ENCODE peak calls at places on chromosomes 3 and 15, in four cellular contexts. P, S, Y and C are unnamed samples.
A peak's percentile ranks its signal among the peaks of the same experiment; 100 is the strongest.

GRCh38 chr15:45126535-45127158 is 3.0 kb downstream of the DUOXA1 start:
- DNase-seq in P (peak; percentile 81), S (peak; percentile 36), Y (no peak), C (peak; percentile 49)

GRCh38 chr15:68518785-68519430 is 59.9 kb upstream of the CORO2B start:
- DNase-seq in P (no peak), S (no peak), Y (no peak), C (no peak)

GRCh38 chr15:68639926-68640600 is 61.3 kb downstream of the CORO2B start:
- DNase-seq in P (no peak), S (no peak), Y (peak; percentile 41), C (no peak)

GRCh38 chr3:140572334-140572733 is 105.5 kb upstream of the TRIM42 start:
- DNase-seq in P (no peak), S (no peak), Y (no peak), C (peak; percentile 7)

GRCh38 chr3:171194965-171195364 is 168.4 kb upstream of the SLC2A2 start:
- DNase-seq in P (no peak), S (no peak), Y (no peak), C (no peak)

GRCh38 chr15:76626611-76627010 is 278.5 kb downstream of the SCAPER start:
- DNase-seq in P (no peak), S (no peak), Y (no peak), C (no peak)

GRCh38 chr3:150248116-150248864 is 159.8 kb upstream of the TSC22D2 start:
- DNase-seq in P (no peak), S (no peak), Y (peak; percentile 94), C (peak; percentile 11)

GRCh38 chr3:48820626-48821324 is 26.9 kb downstream of the PRKAR2A start:
- DNase-seq in P (no peak), S (no peak), Y (peak; percentile 81), C (no peak)

GRCh38 chr3:5653426-5653825 is 465.9 kb downstream of the EDEM1 start:
- DNase-seq in P (no peak), S (no peak), Y (no peak), C (no peak)

GRCh38 chr3:43616034-43616433 is 5.8 kb downstream of the ANO10 start:
- DNase-seq in P (no peak), S (no peak), Y (no peak), C (no peak)

GRCh38 chr3:143352850-143353550 is 233.4 kb downstream of the CHST2 start:
- DNase-seq in P (no peak), S (no peak), Y (no peak), C (no peak)

GRCh38 chr15:62164500-62165028 is 521 bp downstream of the C2CD4B start:
- DNase-seq in P (no peak), S (no peak), Y (peak; percentile 4), C (no peak)

GRCh38 chr15:58498821-58499580 is 67.2 kb downstream of the LIPC start:
- DNase-seq in P (no peak), S (no peak), Y (peak; percentile 67), C (no peak)

GRCh38 chr15:45645026-45645980 is 10.5 kb downstream of the SQOR start:
- DNase-seq in P (no peak), S (no peak), Y (peak; percentile 74), C (no peak)

GRCh38 chr15:66715181-66715624 is 13.2 kb downstream of the SMAD6 start:
- DNase-seq in P (no peak), S (no peak), Y (no peak), C (no peak)

GRCh38 chr3:31254483-31254882 is 278.2 kb upstream of the STT3B start:
- DNase-seq in P (no peak), S (no peak), Y (no peak), C (no peak)

GRCh38 chr15:57728436-57728835 is 21.9 kb downstream of the POLR2M start:
- DNase-seq in P (no peak), S (no peak), Y (no peak), C (no peak)

GRCh38 chr15:65558336-65558735 is 28.1 kb downstream of the HACD3 start:
- DNase-seq in P (no peak), S (no peak), Y (peak; percentile 81), C (no peak)

GRCh38 chr3:139585820-139586219 is 46.3 kb upstream of the RBP1 start:
- DNase-seq in P (no peak), S (no peak), Y (peak; percentile 38), C (no peak)

GRCh38 chr15:96356494-96357455 is 26.3 kb downstream of the NR2F2 start:
- DNase-seq in P (no peak), S (peak; percentile 72), Y (peak; percentile 86), C (no peak)

GRCh38 chr3:119418641-119419040 is 44.8 kb downstream of the TMEM39A start:
- DNase-seq in P (no peak), S (no peak), Y (peak; percentile 18), C (no peak)

GRCh38 chr3:152198655-152199054 is 70.1 kb upstream of the MBNL1 start:
- DNase-seq in P (no peak), S (no peak), Y (no peak), C (peak; percentile 59)

GRCh38 chr15:89673162-89673506 is 6.0 kb downstream of the PLIN1 start:
- DNase-seq in P (peak; percentile 84), S (peak; percentile 12), Y (no peak), C (peak; percentile 48)

GRCh38 chr3:151367448-151367847 is 17.1 kb downstream of the P2RY12 start:
- DNase-seq in P (no peak), S (no peak), Y (no peak), C (no peak)

GRCh38 chr15:101127503-101128076 is 124.3 kb downstream of the CHSY1 start:
- DNase-seq in P (peak; percentile 84), S (peak; percentile 15), Y (peak; percentile 98), C (peak; percentile 85)

GRCh38 chr3:194395201-194395600 is 3.9 kb downstream of the GP5 start:
- DNase-seq in P (no peak), S (no peak), Y (no peak), C (no peak)

GRCh38 chr3:42425736-42426407 is 15.5 kb upstream of the LYZL4 start:
- DNase-seq in P (no peak), S (no peak), Y (no peak), C (no peak)

GRCh38 chr3:64238971-64239667 is 13.9 kb upstream of the PRICKLE2 start:
- DNase-seq in P (no peak), S (no peak), Y (peak; percentile 98), C (no peak)

GRCh38 chr3:191123231-191123630 is 75.8 kb upstream of the OSTN start:
- DNase-seq in P (no peak), S (no peak), Y (no peak), C (no peak)

GRCh38 chr3:46695962-46696922 is 2.8 kb upstream of the ALS2CL start:
- DNase-seq in P (no peak), S (no peak), Y (peak; percentile 16), C (no peak)

GRCh38 chr3:123015596-123015995 is 12.0 kb downstream of the SEMA5B start:
- DNase-seq in P (no peak), S (no peak), Y (no peak), C (no peak)

GRCh38 chr3:24145981-24146822 is 201.1 kb downstream of the NR1D2 start:
- DNase-seq in P (no peak), S (no peak), Y (peak; percentile 90), C (no peak)

DNA sequence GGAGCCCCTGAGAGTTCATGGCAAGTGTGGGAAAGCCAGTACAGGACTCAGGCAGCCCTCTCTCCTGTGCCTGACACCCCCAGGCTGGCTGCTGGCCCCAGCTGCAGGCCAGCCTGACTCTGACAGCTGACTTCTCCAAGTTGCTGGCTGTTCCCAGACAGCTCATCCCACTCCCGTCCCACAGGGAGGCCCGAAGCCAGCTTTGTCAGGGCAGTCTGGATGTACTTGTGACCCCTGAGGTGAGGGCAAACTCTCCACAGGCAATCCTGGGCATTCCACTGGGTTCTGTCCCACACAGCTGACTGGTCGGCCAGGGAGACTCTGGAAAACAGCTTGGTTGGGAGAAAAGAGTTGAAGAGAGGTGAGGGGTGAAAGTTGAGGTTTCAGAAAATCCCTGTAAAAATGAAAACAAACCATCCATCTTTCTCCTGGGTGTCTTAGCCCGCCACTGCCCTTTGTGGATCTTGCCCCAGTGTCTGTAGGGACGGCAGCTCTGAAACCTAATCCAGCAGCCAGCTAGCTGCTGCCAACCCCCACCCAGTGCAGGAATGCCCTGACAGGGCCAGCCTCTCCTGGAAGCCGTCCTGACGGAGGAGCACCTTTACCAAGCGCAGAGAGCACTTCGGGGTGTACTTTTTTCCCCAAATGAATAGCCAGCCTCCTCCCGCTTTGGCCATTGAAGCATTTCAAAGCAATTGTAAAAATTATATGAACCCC is 87.9 kb downstream of the DNAJB8 start:
- DNase-seq in P (no peak), S (no peak), Y (peak; percentile 74), C (no peak)
- H3K4me2 ChIP-seq in P (no peak overlapping the region), S (no peak overlapping the region), Y (peak overlapping the region; percentile 30), C (no peak overlapping the region)

DNA sequence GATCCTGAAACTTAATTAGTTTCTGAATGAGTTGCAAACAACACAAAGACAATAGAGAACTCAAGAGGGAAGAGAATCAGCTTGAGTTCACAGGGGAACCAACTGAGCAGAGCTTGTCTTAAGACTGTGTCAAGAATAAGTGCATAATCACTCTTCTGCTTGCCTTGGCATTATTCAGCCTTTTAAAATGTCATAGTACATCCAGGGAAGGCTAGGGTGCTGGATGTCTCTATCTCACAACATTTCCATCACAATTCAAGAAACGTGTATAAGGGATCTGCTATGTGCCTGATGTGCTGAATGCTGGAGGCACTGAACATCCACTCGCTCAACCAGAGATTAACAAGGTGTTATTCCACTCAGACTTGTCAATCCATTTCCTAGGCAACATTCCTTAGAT is 122.6 kb downstream of the CPNE4 start:
- DNase-seq in P (no peak), S (no peak), Y (no peak), C (no peak)
- H2AFZ ChIP-seq in P (no peak overlapping the region), S (no peak overlapping the region), Y (no peak overlapping the region), C (no peak overlapping the region)

GRCh38 chr3:126537730-126538281 is 13.9 kb downstream of the CHST13 start:
- DNase-seq in P (no peak), S (no peak), Y (no peak), C (no peak)

GRCh38 chr3:126537116-126537729 is 13.3 kb downstream of the CHST13 start:
- DNase-seq in P (no peak), S (no peak), Y (no peak), C (no peak)

GRCh38 chr3:126535636-126536035 is 11.7 kb downstream of the CHST13 start:
- DNase-seq in P (no peak), S (no peak), Y (no peak), C (no peak)

GRCh38 chr3:126538316-126538715 is 14.4 kb downstream of the CHST13 start:
- DNase-seq in P (no peak), S (no peak), Y (no peak), C (no peak)

GRCh38 chr3:126536126-126536525 is 12.2 kb downstream of the CHST13 start:
- DNase-seq in P (no peak), S (no peak), Y (no peak), C (no peak)
- H3K79me2 ChIP-seq in P (no peaks in the 10 kb centered on the region), S (no peaks in the 10 kb centered on the region), Y (no peaks in the 10 kb centered on the region), C (no peaks in the 10 kb centered on the region)

DNA sequence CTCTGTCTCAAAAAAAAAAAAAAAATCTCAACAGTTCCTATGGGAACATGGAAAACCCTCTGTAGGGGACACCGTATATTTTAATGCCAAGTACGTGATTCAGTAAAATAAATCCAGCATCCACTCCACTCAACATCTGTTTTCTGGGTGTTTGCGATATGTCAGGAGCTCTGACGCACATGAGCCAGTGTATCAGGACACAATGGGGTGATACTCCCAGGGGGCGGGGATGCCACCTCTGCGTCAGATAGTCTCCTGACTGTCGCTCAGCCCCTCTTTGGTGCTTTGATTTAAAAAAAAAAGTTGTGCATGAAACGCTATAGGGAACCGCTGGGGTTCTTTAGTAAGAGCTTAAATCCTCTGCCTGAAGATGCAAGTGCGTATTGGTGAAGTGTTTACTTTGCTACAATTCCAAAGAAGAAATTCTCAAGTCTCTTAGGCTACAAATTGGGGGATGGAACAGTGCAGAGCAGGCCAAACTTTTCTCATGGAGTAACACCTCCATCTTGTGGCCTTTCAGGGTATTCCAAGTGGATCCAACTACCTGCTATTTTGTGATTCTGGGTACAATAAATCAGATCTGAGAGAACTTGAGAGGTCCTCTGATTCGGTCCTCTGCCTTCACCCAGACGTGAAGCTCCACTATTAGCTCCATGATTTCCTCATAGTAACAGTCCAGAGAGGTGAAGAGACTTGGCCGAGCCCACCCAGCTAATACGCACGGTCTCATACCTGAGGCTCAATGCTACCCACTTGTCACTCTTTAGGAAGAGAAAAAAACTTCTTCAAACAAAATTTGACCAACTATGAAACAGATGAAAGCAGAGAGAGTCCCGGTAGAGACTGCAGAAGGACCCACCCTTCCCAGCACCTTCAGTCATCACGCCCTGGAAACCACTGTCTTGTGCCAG is 9.3 kb upstream of the NR2E3 start:
- DNase-seq in P (peak; percentile 79), S (peak; percentile 56), Y (peak; percentile 72), C (peak; percentile 49)
- H3K4me2 ChIP-seq in P (no peak overlapping the region), S (no peak overlapping the region), Y (peak overlapping the region; percentile 20), C (no peak overlapping the region)